ENCODE peak calls at places on chromosomes 12 and 14, in seven cellular contexts. Q, U, Z, V, E, A and B are unnamed samples. For H3K4me1 and H3K36me3, the result is how much of the 10 kb centered on the place peaks cover.

GRCh38 chr12:127125607-127126259 is 1141.2 kb upstream of the TMEM132C start:
- DNase-seq in Z (no peak), Q (no peak), U (peak), E (no peak), A (no peak), V (no peak), B (no peak)

GRCh38 chr12:28961948-28962384 is 187.1 kb upstream of the FAR2 start:
- DNase-seq in U (no peak), A (no peak), Z (no peak), E (no peak), Q (no peak), V (no peak), B (no peak)

GRCh38 chr12:117875652-117876491 is 92.9 kb downstream of the KSR2 start:
- DNase-seq in Q (no peak), U (no peak), E (peak), A (no peak), V (peak), Z (no peak), B (no peak)

GRCh38 chr12:28908646-28909045 is 240.4 kb upstream of the FAR2 start:
- DNase-seq in V (no peak), Q (no peak), U (no peak), A (no peak), Z (no peak), E (no peak), B (no peak)

GRCh38 chr12:25550186-25550585 is 2.9 kb downstream of the LMNTD1 start:
- DNase-seq in V (no peak), A (no peak), U (no peak), Q (no peak), Z (no peak), E (no peak), B (no peak)

GRCh38 chr12:120997448-120997847 is 18.8 kb downstream of the C12orf43 start:
- DNase-seq in U (no peak), Z (no peak), Q (no peak), V (no peak), E (no peak), A (no peak), B (no peak)

GRCh38 chr12:93740721-93741120 is 63.5 kb downstream of the CRADD start:
- DNase-seq in Q (no peak), E (no peak), A (no peak), V (no peak), Z (no peak), U (no peak), B (no peak)

GRCh38 chr12:78864483-78865296 is at the start of gene SYT1:
- DNase-seq in V (no peak), E (peak), U (no peak), Z (no peak), Q (no peak), A (no peak), B (peak)

GRCh38 chr14:67187826-67188225 is 1.4 kb upstream of the GARIN2 start:
- DNase-seq in E (no peak), Q (no peak), V (no peak), Z (no peak), U (peak), A (no peak), B (no peak)

GRCh38 chr12:92619730-92620684 is 82.8 kb upstream of the PLEKHG7 start:
- DNase-seq in U (no peak), A (no peak), Q (no peak), V (no peak), E (no peak), Z (no peak), B (no peak)

GRCh38 chr14:32307881-32308582 is 21.1 kb upstream of the AKAP6 start:
- DNase-seq in E (no peak), Z (peak), A (no peak), U (peak), Q (no peak), V (no peak), B (no peak)

GRCh38 chr12:24373004-24373403 is 423.5 kb upstream of the SOX5 start:
- DNase-seq in V (no peak), Q (no peak), Z (peak), U (no peak), A (no peak), E (no peak), B (no peak)

GRCh38 chr12:129934977-129935376 is 31.2 kb upstream of the TMEM132D start:
- DNase-seq in V (no peak), A (no peak), U (no peak), E (no peak), Q (no peak), Z (no peak), B (no peak)

GRCh38 chr12:95318071-95318545 is 100.5 kb downstream of the VEZT start:
- DNase-seq in U (peak), A (no peak), E (no peak), Q (no peak), V (no peak), Z (peak), B (no peak)

GRCh38 chr12:71626768-71627167 is 36.9 kb downstream of the ZFC3H1 start:
- DNase-seq in U (no peak), E (no peak), Z (peak), Q (no peak), A (no peak), V (no peak), B (no peak)

GRCh38 chr12:19222566-19222965 is 93.0 kb downstream of the PLEKHA5 start:
- DNase-seq in V (no peak), Z (no peak), Q (no peak), U (no peak), E (no peak), A (no peak), B (no peak)

GRCh38 chr12:46473634-46474201 is 101.1 kb upstream of the SLC38A2 start:
- DNase-seq in Q (no peak), E (no peak), V (peak), A (peak), U (peak), Z (peak), B (no peak)

GRCh38 chr12:95674088-95674595 is 116.4 kb downstream of the NTN4 start:
- DNase-seq in Z (no peak), U (no peak), V (no peak), A (no peak), Q (no peak), E (no peak), B (no peak)

GRCh38 chr12:105228494-105228893 is 7.5 kb downstream of the APPL2 start:
- DNase-seq in U (no peak), E (no peak), Z (no peak), V (no peak), Q (no peak), A (no peak), B (no peak)

GRCh38 chr14:81382517-81383225 is 17.5 kb downstream of the STON2 start:
- DNase-seq in V (no peak), A (no peak), Z (no peak), E (no peak), Q (no peak), U (no peak), B (no peak)

GRCh38 chr12:63149884-63150254 is 1.1 kb downstream of the AVPR1A start:
- DNase-seq in V (peak), E (peak), Q (no peak), Z (no peak), U (no peak), A (no peak), B (no peak)

GRCh38 chr12:4421590-4422031 is 24.0 kb downstream of the FGF6 start:
- DNase-seq in V (no peak), A (no peak), E (peak), Q (no peak), U (no peak), Z (peak), B (peak)

GRCh38 chr12:23579257-23579656 is 370.2 kb downstream of the SOX5 start:
- DNase-seq in A (no peak), V (no peak), Z (no peak), Q (no peak), E (no peak), U (no peak), B (no peak)

GRCh38 chr14:99983251-99984012 is 81.8 kb upstream of the EVL start:
- DNase-seq in E (no peak), Z (no peak), V (no peak), A (no peak), U (no peak), Q (no peak), B (no peak)

GRCh38 chr14:75553761-75554160 is 24.7 kb upstream of the FLVCR2 start:
- DNase-seq in Q (no peak), U (no peak), Z (no peak), E (no peak), V (no peak), A (no peak), B (no peak)

GRCh38 chr12:7915911-7916403 is 20.0 kb downstream of the SLC2A3 start:
- DNase-seq in Z (no peak), V (no peak), A (no peak), Q (no peak), E (no peak), U (no peak), B (no peak)

GRCh38 chr12:45192041-45192695 is 23.7 kb upstream of the ANO6 start:
- DNase-seq in V (no peak), U (peak), E (peak), A (no peak), Z (peak), Q (no peak), B (no peak)

GRCh38 chr12:6613015-6613775 is 6.0 kb upstream of the CHD4 start:
- DNase-seq in E (peak), A (peak), U (peak), V (peak), Q (no peak), Z (peak), B (no peak)

GRCh38 chr14:91405241-91405721 is 12.3 kb downstream of the CCDC88C start:
- DNase-seq in V (no peak), E (no peak), A (no peak), Q (no peak), Z (no peak), U (no peak), B (no peak)

GRCh38 chr12:87820524-87821194 is 208.5 kb downstream of the C12orf50 start:
- DNase-seq in A (no peak), Z (no peak), Q (no peak), U (peak), E (no peak), V (no peak), B (no peak)

GRCh38 chr12:52394836-52395405 is 9.5 kb upstream of the KRT84 start:
- DNase-seq in Z (no peak), A (no peak), U (no peak), V (peak), Q (no peak), E (no peak), B (no peak)

GRCh38 chr14:38186217-38186616 is 21.5 kb upstream of the SSTR1 start:
- DNase-seq in U (no peak), Q (no peak), A (no peak), E (no peak), V (no peak), Z (no peak), B (no peak)

GRCh38 chr14:55103005-55103640 is 25.9 kb upstream of the LGALS3 start:
- DNase-seq in Q (peak), E (peak), A (peak), V (peak), U (peak), Z (peak), B (no peak)

GRCh38 chr14:28515571-28515970 is 251.0 kb upstream of the FOXG1 start:
- DNase-seq in E (no peak), A (no peak), Q (no peak), V (no peak), Z (no peak), U (no peak), B (no peak)

GRCh38 chr12:120529641-120530314 is 820 bp upstream of the COQ5 start:
- DNase-seq in Z (peak), U (peak), E (peak), Q (no peak), V (no peak), A (no peak), B (no peak)

GRCh38 chr12:91722072-91722471 is 423.6 kb downstream of the BTG1 start:
- DNase-seq in E (no peak), Z (no peak), A (no peak), Q (no peak), V (no peak), U (no peak), B (no peak)

GRCh38 chr12:85920324-85920947 is 46.3 kb downstream of the NTS start:
- DNase-seq in E (peak), U (no peak), A (no peak), Z (peak), Q (no peak), V (no peak), B (no peak)

GRCh38 chr12:116918464-116918863 is 7.7 kb downstream of the FBXW8 start:
- DNase-seq in Z (no peak), A (no peak), Q (no peak), E (no peak), U (no peak), V (no peak), B (no peak)

GRCh38 chr12:122981587-122982493 is 1.4 kb downstream of the ARL6IP4 start:
- DNase-seq in Q (no peak), A (no peak), Z (no peak), U (no peak), E (no peak), V (no peak), B (no peak)

GRCh38 chr14:22544406-22544805 is 44.6 kb downstream of the DAD1 start:
- DNase-seq in U (no peak), V (no peak), A (no peak), Q (no peak), Z (no peak), E (no peak), B (no peak)
- H3K4me1 ChIP-seq in U (under half), V (under half), A (under half), Q (half or more), Z (under half), E (under half), B (under half)

DNA sequence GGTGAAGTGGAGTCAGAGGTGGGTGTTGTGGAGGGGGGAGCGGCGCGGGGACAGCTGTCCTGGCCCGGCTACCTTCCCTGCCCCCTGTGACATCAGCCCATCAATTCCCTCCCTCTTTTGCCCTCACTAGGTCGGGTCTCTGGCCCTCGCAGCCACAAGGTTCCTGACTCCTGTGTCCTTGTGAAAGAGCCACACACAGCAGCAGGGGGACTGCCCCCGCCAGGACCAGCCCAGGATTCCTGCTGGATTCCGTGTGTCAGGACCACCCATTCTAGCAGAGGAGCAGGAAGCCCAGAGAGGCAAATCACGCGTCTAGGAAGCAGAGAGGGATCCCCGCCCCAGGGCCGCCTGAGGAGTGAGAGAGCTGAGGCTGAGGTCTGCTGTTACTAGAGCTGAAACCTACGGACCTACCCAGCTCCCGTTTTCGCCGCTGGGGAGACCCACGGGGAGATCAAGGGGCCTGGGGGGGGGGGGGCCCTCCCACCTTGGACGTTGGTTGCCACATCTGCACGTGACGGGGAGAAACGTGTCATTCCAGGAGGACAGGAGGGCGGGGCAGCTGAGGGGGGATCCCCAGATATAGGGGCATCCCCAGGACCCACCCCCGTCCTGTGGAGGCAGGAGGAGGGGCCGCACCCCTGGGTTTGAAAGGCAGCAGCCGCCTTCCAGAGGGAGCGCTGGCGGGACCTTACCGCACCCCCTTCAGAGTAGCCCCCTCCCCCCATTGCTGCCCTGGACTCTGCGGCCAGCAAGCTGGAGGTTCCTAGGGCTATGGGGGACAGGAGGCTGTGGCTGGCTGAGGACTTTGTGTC is 12.5 kb upstream of the INF2 start:
- DNase-seq in Q (no peak), V (peak), Z (peak), A (no peak), U (no peak), E (peak), B (no peak)
- H3K27ac ChIP-seq in Q (peak), V (no peak), Z (no peak), A (peak), U (peak), E (no peak), B (peak)

GRCh38 chr14:52536269-52536668 is 16.0 kb downstream of the TXNDC16 start:
- DNase-seq in Z (no peak), V (no peak), Q (no peak), E (no peak), A (no peak), U (no peak), B (no peak)
- H3K36me3 ChIP-seq in Z (under half), V (under half), Q (under half), E (under half), A (under half), U (under half), B (under half)

DNA sequence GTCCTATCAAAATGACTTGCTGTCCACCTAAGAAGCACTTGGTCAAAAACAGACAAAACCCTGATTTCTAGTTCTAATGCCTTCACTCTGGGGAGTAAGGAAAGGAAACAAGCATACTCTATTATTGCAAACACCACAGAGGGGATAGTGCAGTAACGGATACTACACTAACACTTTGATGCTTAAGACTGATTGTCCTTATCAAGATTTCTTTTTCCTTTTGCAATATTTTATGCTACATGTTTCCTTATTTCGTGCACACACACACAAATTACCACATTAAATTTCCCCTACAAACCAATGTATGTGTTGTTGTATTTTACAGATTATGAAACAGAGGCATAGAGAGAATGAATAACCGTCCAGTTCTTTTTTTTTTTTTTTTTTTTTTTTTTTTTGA is 5.1 kb upstream of the RNASE3 start:
- DNase-seq in A (no peak), Q (no peak), E (no peak), V (no peak), U (no peak), Z (no peak), B (no peak)
- H3K4me1 ChIP-seq in A (under half), Q (under half), E (under half), V (under half), U (under half), Z (under half), B (under half)

DNA sequence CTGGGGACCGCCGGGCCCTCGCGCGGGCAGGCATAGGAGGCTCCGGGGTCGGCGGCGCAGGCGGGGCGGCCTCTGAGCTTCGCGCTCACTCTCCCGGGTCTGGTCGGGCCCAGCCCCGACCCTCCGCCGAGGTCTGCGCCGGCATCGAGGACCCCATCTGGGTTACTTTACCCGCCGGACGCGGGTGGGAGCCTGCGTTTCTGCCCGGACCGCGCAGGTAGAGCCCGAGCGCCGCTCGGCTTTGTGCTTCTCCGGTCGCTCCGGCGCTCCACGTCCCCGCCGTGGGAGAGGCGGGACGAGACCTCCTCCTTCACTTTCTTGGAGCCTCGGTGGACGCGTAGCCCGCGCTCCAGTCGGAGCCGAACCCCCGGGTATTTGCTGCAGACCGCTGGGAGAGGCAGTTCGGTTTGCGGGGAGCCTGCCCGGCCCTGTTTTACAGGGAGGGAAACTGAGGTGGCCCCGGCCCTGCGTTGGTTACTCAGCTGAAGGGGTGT is 63.2 kb downstream of the FBXL14 start:
- DNase-seq in U (no peak), Q (no peak), E (no peak), Z (no peak), V (no peak), A (no peak), B (no peak)
- H3K27ac ChIP-seq in U (no peak), Q (no peak), E (no peak), Z (no peak), V (no peak), A (no peak), B (no peak)

DNA sequence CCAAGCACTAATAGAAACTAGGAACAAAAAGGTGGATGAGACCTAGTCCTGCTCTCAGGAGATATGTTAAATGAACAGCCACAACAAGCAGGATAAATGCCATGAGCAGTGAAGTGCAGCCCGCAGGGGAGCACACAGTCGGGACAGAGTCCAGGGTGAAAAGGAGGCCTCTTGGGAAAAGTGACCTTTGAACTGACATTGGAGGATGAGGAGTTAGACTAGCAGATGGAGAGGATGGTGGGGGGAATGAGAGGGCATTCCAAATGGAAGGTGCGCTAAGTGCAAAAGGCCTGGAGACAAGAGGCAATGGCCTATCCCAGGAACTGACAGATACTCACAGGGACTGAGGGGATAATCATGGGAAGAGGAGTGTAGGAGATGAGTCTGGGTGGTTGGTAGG is 4.5 kb downstream of the OS9 start:
- DNase-seq in U (no peak), E (no peak), Z (no peak), Q (no peak), V (no peak), A (no peak), B (no peak)
- H3K36me3 ChIP-seq in U (under half), E (under half), Z (under half), Q (half or more), V (under half), A (under half), B (under half)

DNA sequence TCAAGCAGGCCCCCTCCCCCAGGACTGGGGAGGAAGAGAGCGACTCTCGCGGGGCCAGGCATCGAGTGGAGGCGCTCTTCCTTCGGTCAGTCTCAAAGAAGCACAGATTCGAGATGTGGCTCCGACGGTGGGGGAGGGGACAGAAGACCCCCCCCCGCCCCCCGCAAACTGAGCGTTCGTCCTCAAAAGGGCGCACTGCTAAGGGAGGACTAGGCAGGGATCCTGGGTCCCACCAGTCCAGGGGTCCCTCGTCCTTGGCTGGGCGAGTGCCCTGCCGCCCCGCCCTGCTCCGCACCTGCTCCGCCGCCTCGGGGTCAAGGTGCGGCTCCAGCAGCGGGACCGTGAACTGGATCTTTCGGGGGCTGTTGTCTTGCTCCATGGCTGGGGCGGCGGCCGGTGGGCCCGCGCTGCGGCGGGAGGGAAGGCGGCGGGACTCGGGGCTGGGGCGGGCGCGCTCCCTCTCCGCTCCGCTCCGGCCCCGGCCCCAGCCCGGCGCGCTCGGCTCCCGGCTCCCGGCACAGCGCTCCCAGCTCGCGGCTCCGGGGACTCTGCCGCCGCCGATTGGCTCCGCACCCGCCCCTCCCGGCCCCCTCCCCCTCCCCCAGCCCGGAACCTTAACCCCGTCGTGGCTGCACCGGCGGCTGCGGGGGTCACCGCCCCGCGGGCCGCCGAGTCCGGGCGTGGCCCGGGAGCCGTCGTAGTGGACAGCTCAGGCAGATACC is at the start of gene PPP1R1A:
- DNase-seq in U (no peak), Q (no peak), A (no peak), E (peak), V (no peak), Z (no peak), B (no peak)
- H3K4me1 ChIP-seq in U (under half), Q (under half), A (under half), E (under half), V (under half), Z (under half), B (under half)